ENCODE peak calls at places on chromosome 22, in ten cellular contexts. M is OCI-LY7, F is tibial artery, J is left lung, A is endothelial cell, E is suprapubic skin, R is heart right ventricle, W is lung, I is HepG2, V is left ventricle myocardium inferior. X is an unnamed sample.

GRCh38 chr22:46843691-46844297 is 81.3 kb downstream of the TBC1D22A start:
- DNase-seq in M (no peak), F (no peak), J (no peak), A (no peak), E (no peak), R (no peak), W (peak), I (no peak), V (no peak), X (no peak)

GRCh38 chr22:49006207-49007012 is 821.3 kb downstream of the BRD1 start:
- DNase-seq in M (no peak), F (no peak), J (no peak), A (no peak), E (peak), R (no peak), W (no peak), I (no peak), V (no peak), X (no peak)

GRCh38 chr22:18012528-18012927 is 11.8 kb downstream of the MICAL3 start:
- DNase-seq in M (no peak), F (no peak), J (no peak), A (no peak), E (no peak), R (no peak), W (no peak), I (no peak), V (no peak), X (no peak)

GRCh38 chr22:29979645-29980303 is 96.8 kb downstream of the MTMR3 start:
- DNase-seq in M (no peak), F (no peak), J (no peak), A (no peak), E (no peak), R (no peak), W (no peak), I (no peak), V (no peak), X (peak)

GRCh38 chr22:45212992-45213751 is 27.5 kb downstream of the KIAA0930 start:
- DNase-seq in M (no peak), F (peak), J (no peak), A (no peak), E (no peak), R (peak), W (no peak), I (no peak), V (peak), X (no peak)

GRCh38 chr22:41682033-41682807 is 6.4 kb downstream of the SNU13 start:
- DNase-seq in M (peak), F (peak), J (peak), A (peak), E (peak), R (peak), W (peak), I (peak), V (peak), X (peak)

GRCh38 chr22:20916916-20917810 is at the start of gene CRKL:
- DNase-seq in M (peak), F (peak), J (peak), A (peak), E (peak), R (peak), W (peak), I (peak), V (peak), X (peak)

GRCh38 chr22:17120711-17121234 is 387 bp downstream of the TMEM121B start:
- DNase-seq in M (no peak), F (no peak), J (no peak), A (peak), E (no peak), R (no peak), W (no peak), I (no peak), V (no peak), X (no peak)

GRCh38 chr22:30425616-30426394 is at the start of gene MTFP1:
- DNase-seq in M (peak), F (peak), J (peak), A (peak), E (peak), R (peak), W (peak), I (peak), V (peak), X (peak)

GRCh38 chr22:28410050-28410816 is 269.4 kb downstream of the TTC28 start:
- DNase-seq in M (no peak), F (no peak), J (no peak), A (no peak), E (no peak), R (no peak), W (no peak), I (no peak), V (no peak), X (peak)

GRCh38 chr22:37470087-37470445 is 16.1 kb downstream of the MFNG start:
- DNase-seq in M (no peak), F (no peak), J (no peak), A (no peak), E (no peak), R (no peak), W (no peak), I (no peak), V (no peak), X (no peak)

GRCh38 chr22:45009881-45010531 is at the start of gene PHF21B:
- DNase-seq in M (peak), F (no peak), J (no peak), A (peak), E (no peak), R (peak), W (no peak), I (no peak), V (peak), X (peak)

GRCh38 chr22:36413022-36413770 is 25.4 kb upstream of the MYH9 start:
- DNase-seq in M (no peak), F (no peak), J (no peak), A (no peak), E (no peak), R (no peak), W (no peak), I (peak), V (no peak), X (no peak)

GRCh38 chr22:29245626-29246385 is 22.0 kb downstream of the RHBDD3 start:
- DNase-seq in M (peak), F (peak), J (peak), A (peak), E (no peak), R (peak), W (peak), I (peak), V (peak), X (peak)

GRCh38 chr22:42719656-42720262 is 911 bp downstream of the A4GALT start:
- DNase-seq in M (peak), F (no peak), J (no peak), A (peak), E (no peak), R (no peak), W (no peak), I (no peak), V (no peak), X (peak)

GRCh38 chr22:42717197-42717967 is 3.3 kb downstream of the A4GALT start:
- DNase-seq in M (peak), F (no peak), J (no peak), A (no peak), E (no peak), R (no peak), W (no peak), I (no peak), V (no peak), X (peak)

GRCh38 chr22:42720263-42721044 is at the start of gene A4GALT:
- DNase-seq in M (peak), F (no peak), J (no peak), A (no peak), E (no peak), R (peak), W (no peak), I (no peak), V (peak), X (peak)

GRCh38 chr22:42721045-42721434 is 370 bp upstream of the A4GALT start:
- DNase-seq in M (no peak), F (no peak), J (no peak), A (no peak), E (no peak), R (no peak), W (no peak), I (no peak), V (no peak), X (no peak)

DNA sequence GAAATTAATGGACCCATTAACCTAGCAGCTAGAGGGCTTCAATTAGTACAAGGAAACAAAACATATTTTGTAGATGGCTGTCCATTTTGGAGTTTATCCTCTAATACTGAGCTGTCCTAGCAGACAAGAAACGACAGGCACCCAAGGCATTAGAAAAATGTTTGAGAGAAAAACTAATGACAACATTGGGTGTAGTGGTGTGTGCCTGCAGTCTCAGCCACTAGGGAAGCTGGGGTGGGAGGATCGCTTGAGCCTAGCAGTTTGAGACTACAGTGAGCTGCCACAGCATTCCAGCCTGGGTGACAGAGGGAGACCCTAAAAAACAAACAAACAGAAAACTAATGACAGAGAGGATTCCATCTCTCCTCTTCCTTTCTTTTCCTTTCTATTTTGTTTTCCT is 1.5 kb downstream of the A4GALT start:
- DNase-seq in M (peak), F (no peak), J (no peak), A (no peak), E (no peak), R (no peak), W (no peak), I (no peak), V (no peak), X (no peak)
- TF ChIP-seq CTCF in M (peak), F (peak), J (no peak), A (no peak), E (no peak), R (peak), W (no peak), I (no peak), V (peak), X (no peak)

DNA sequence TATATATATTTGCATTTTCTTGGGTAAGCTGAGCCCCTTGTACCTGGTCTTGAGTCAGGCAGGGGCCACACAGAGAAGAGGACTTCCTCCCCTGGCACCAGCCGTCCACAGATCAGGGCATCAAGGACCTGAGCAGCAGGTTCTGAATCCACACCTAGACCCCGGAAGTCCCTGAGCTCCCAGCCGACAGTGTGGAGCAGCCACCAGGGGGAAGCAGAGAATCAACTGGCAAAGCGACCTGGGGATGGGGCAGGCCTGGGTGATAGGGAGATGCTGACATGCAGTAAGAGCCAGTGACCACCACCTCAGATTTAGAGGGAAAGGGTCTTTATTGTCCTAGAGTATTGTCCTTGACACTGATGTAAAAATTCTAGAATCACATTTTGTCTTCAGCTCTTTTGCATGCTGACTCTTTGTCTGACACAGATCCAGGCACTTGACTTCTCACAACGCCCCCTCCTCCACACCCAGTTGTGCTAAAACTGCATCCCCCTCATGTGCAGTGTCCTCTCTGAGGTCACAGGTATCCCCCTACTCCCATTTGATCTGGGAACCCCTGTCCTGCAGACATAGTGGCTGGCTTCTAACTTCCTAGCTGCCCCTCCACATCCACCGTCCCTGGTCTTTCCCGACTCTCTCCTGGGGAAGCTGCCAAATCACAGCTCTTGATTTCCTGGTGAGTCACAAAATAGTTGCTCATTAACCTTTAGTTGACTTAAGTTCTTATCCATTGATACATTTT is 109.3 kb downstream of the GGTLC2 start:
- DNase-seq in M (peak), F (peak), J (peak), A (peak), E (no peak), R (peak), W (peak), I (peak), V (no peak), X (peak)
- TF ChIP-seq CTCF in M (peak), F (no peak), J (peak), A (peak), E (no peak), R (peak), W (peak), I (peak), V (peak), X (peak)

DNA sequence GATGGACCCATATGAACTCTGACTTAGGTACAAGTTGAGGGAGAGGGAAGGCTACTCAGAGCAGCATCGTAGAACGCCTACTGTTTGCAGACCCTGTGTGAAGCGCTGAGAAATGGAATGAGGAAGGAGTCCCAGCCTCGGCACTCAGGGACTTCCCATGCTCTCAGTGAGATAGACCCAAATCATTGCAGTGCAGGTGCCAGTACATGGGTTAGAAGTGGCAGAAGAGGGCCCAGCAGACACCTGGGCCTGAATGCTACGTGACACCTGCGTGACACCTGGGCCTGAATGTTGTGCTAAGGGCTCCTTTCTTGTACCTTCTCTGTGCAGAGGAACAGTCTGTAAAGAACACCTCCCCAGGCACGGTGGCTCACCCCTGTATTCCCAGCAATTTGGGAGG is 2.6 kb upstream of the PDGFB start:
- DNase-seq in M (peak), F (no peak), J (no peak), A (no peak), E (no peak), R (no peak), W (no peak), I (no peak), V (no peak), X (no peak)
- TF ChIP-seq CTCF in M (no peak), F (no peak), J (no peak), A (no peak), E (no peak), R (no peak), W (no peak), I (no peak), V (no peak), X (no peak)

GRCh38 chr22:31752096-31752847 is 1.5 kb upstream of the DEPDC5 start:
- DNase-seq in M (no peak), F (no peak), J (no peak), A (no peak), E (no peak), R (no peak), W (no peak), I (no peak), V (no peak), X (no peak)

GRCh38 chr22:31748490-31748889 is 1.4 kb downstream of the PRR14L start:
- DNase-seq in M (no peak), F (no peak), J (no peak), A (peak), E (no peak), R (no peak), W (no peak), I (no peak), V (no peak), X (no peak)

GRCh38 chr22:31747441-31747840 is 2.5 kb downstream of the PRR14L start:
- DNase-seq in M (no peak), F (no peak), J (no peak), A (no peak), E (no peak), R (no peak), W (no peak), I (no peak), V (no peak), X (no peak)

GRCh38 chr22:31750365-31751284 is 693 bp upstream of the PRR14L start:
- DNase-seq in M (peak), F (no peak), J (no peak), A (no peak), E (no peak), R (no peak), W (no peak), I (no peak), V (no peak), X (no peak)

DNA sequence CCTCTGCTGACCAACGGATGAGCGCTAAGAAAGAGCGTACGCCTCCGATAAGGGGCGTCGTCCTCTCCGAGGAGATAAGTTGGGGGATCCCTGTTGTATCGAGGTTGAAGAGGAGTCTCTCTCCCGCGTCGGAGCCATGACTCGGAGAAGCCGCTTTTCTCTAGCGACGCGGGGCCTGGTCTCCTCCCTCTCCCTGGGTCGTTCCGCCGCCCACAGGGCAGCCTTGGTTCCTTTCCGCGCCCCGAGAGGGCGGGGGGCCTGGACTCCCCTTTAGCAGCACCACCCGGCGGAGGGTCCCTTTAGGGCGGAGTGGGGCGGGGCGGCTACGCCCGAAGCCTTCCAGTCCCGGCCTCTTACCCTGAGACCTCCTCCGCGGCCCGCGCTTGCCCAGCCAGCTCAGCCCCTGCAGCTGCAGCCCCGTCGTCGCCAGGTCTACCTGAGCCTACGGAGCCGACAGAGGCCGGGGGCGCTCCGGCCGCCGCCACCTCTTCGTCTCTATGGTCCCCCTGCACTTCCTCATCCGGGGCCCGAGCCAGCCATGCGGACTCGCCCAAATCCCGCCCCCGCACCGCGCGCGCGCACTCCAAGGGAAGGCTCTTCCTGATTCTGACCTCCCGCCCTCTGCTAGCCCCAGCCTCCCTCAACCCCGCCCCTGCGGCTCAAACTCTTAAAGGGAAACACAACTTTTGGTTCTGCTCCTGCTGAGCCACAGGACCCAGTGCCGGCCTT is at the start of gene PRR14L:
- DNase-seq in M (peak), F (peak), J (peak), A (peak), E (peak), R (peak), W (peak), I (peak), V (peak), X (peak)
- TF ChIP-seq CTCF in M (peak), F (no peak), J (no peak), A (no peak), E (no peak), R (peak), W (peak), I (peak), V (peak), X (peak)

GRCh38 chr22:39897841-39898240 is 3.0 kb upstream of the GRAP2 start:
- DNase-seq in M (no peak), F (no peak), J (no peak), A (no peak), E (no peak), R (no peak), W (no peak), I (no peak), V (no peak), X (no peak)

GRCh38 chr22:39895682-39896081 is 2.1 kb upstream of the ENTHD1 start:
- DNase-seq in M (no peak), F (no peak), J (no peak), A (no peak), E (no peak), R (no peak), W (no peak), I (no peak), V (no peak), X (no peak)

GRCh38 chr22:39894554-39895092 is 1.1 kb upstream of the ENTHD1 start:
- DNase-seq in M (no peak), F (no peak), J (no peak), A (no peak), E (no peak), R (no peak), W (no peak), I (no peak), V (no peak), X (no peak)

GRCh38 chr22:39898997-39899396 is 1.9 kb upstream of the GRAP2 start:
- DNase-seq in M (peak), F (no peak), J (no peak), A (no peak), E (no peak), R (no peak), W (no peak), I (no peak), V (no peak), X (peak)

GRCh38 chr22:39896313-39896996 is 2.9 kb upstream of the ENTHD1 start:
- DNase-seq in M (no peak), F (no peak), J (no peak), A (no peak), E (no peak), R (no peak), W (no peak), I (no peak), V (no peak), X (no peak)
- TF ChIP-seq CTCF in M (peak), F (no peak), J (no peak), A (no peak), E (no peak), R (no peak), W (no peak), I (no peak), V (no peak), X (no peak)

X was measured in GM13976.